ENCODE peak calls at places on chromosomes 1 and 21, in ten cellular contexts. S is A673; L is choroid plexus epithelial cell; P is CD8-positive, alpha-beta T cell; Z is astrocyte; C is mammary epithelial cell; U is PC-3; R is GM23338; K is left lung; X is cardiac fibroblast. Y is an unnamed sample.
A peak's percentile ranks its signal among the peaks of the same experiment; 100 is the strongest.

GRCh38 chr1:109509176-109510134 is at the start of gene AMIGO1:
- DNase-seq in S (peak; percentile 75), L (peak; percentile 26), P (peak; percentile 65), Z (no peak), C (peak; percentile 28), U (peak; percentile 49), R (peak; percentile 85), K (no peak), X (peak; percentile 19), Y (peak; percentile 42)

GRCh38 chr1:92404661-92405060 is 82.1 kb downstream of the GFI1 start:
- DNase-seq in S (no peak), L (peak; percentile 45), P (no peak), Z (peak; percentile 34), C (peak; percentile 49), U (peak; percentile 57), R (no peak), K (no peak), X (peak; percentile 59), Y (peak; percentile 25)

GRCh38 chr1:155166373-155167165 is 6.5 kb downstream of the KRTCAP2 start:
- DNase-seq in S (peak; percentile 31), L (no peak), P (no peak), Z (no peak), C (no peak), U (no peak), R (peak; percentile 88), K (no peak), X (peak; percentile 37), Y (peak; percentile 59)

GRCh38 chr21:25872271-25872670 is 137.5 kb downstream of the GABPA start:
- DNase-seq in S (peak; percentile 29), L (no peak), P (no peak), Z (no peak), C (no peak), U (no peak), R (peak; percentile 60), K (no peak), X (no peak), Y (no peak)

GRCh38 chr21:28078126-28078525 is 914.6 kb downstream of the LTN1 start:
- DNase-seq in S (no peak), L (no peak), P (no peak), Z (no peak), C (no peak), U (no peak), R (no peak), K (no peak), X (no peak), Y (no peak)

GRCh38 chr21:37642493-37642892 is 273.8 kb downstream of the KCNJ6 start:
- DNase-seq in S (peak; percentile 64), L (peak; percentile 9), P (peak; percentile 21), Z (no peak), C (peak; percentile 36), U (peak; percentile 68), R (peak; percentile 85), K (no peak), X (no peak), Y (no peak)

GRCh38 chr1:160421881-160422280 is 21.5 kb downstream of the VANGL2 start:
- DNase-seq in S (no peak), L (no peak), P (no peak), Z (no peak), C (no peak), U (no peak), R (no peak), K (no peak), X (no peak), Y (no peak)

GRCh38 chr1:232566093-232566492 is 63.8 kb downstream of the SIPA1L2 start:
- DNase-seq in S (no peak), L (no peak), P (no peak), Z (no peak), C (no peak), U (no peak), R (no peak), K (no peak), X (no peak), Y (no peak)

GRCh38 chr1:54982739-54983138 is 2.3 kb downstream of the TMEM61 start:
- DNase-seq in S (peak; percentile 63), L (no peak), P (no peak), Z (no peak), C (no peak), U (no peak), R (no peak), K (no peak), X (no peak), Y (no peak)

GRCh38 chr1:19485362-19486187 is at the start of gene CAPZB:
- DNase-seq in S (peak; percentile 95), L (peak; percentile 88), P (peak; percentile 93), Z (peak; percentile 63), C (peak; percentile 89), U (peak; percentile 93), R (peak; percentile 90), K (peak; percentile 95), X (peak; percentile 83), Y (peak; percentile 86)

GRCh38 chr1:151056149-151056548 is 3.3 kb downstream of the CDC42SE1 start:
- DNase-seq in S (no peak), L (no peak), P (peak; percentile 43), Z (no peak), C (no peak), U (no peak), R (no peak), K (no peak), X (no peak), Y (no peak)
- H3K4me3 ChIP-seq in S (no peak overlapping the region), L (no peak overlapping the region), P (peak overlapping the region; percentile 90), Z (no peak overlapping the region), C (no peak overlapping the region), U (no peak overlapping the region), R (no peak overlapping the region), K (no peak overlapping the region), X (no peak overlapping the region), Y (no peak overlapping the region)

GRCh38 chr1:16186655-16187235 is 25.7 kb downstream of the ARHGEF19 start:
- DNase-seq in S (no peak), L (no peak), P (no peak), Z (no peak), C (no peak), U (peak; percentile 56), R (no peak), K (no peak), X (no peak), Y (no peak)

GRCh38 chr1:16183157-16183556 is 27.3 kb upstream of the EPHA2 start:
- DNase-seq in S (no peak), L (peak; percentile 50), P (no peak), Z (peak; percentile 92), C (peak; percentile 74), U (peak; percentile 88), R (no peak), K (peak; percentile 83), X (peak; percentile 95), Y (peak; percentile 61)

GRCh38 chr1:16183765-16184556 is 28.1 kb upstream of the EPHA2 start:
- DNase-seq in S (no peak), L (no peak), P (no peak), Z (no peak), C (no peak), U (no peak), R (no peak), K (no peak), X (no peak), Y (no peak)

GRCh38 chr1:16181887-16182719 is 26.2 kb upstream of the EPHA2 start:
- DNase-seq in S (no peak), L (peak; percentile 95), P (no peak), Z (peak; percentile 86), C (peak; percentile 85), U (peak; percentile 94), R (peak; percentile 90), K (peak; percentile 87), X (peak; percentile 95), Y (peak; percentile 91)

DNA sequence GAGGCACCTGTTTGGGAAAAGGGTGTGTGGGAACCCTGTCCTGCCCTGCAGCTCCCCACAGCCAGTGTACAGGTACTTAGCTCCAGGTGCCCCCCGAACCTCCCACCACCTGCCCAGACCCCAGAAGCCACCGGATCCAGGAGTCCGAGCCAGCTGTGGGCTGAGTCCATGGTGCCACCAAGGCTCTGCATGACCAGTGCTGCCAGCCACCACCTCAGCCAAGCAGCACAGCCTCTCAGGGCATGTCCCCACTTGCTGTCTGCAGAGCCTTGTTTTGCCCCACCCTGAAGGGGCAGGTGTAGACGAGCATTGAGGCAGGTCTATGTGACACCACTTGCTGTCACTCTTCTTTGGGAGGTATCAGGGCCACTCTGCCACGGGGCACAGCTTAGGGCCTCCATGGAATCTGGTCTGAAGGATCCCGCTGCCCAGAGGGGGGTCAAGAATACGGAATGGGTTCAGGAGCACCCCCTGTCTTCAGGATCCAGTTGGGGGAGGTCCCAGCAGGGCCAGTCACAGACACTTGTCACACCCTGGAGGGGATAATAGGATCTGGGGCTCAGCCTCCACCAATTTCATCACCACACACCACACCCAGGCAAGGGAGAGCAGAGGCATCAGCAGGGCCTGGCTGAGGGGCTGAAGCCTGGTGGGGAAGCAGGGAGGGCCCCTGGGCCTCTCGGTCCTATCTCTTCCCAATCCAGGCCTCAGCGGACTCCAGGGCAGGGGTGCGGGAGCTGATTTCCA is 27.7 kb downstream of the ARHGEF19 start:
- DNase-seq in S (no peak), L (no peak), P (no peak), Z (no peak), C (peak; percentile 74), U (no peak), R (no peak), K (no peak), X (no peak), Y (no peak)
- TF ChIP-seq CTCF in S (no peak), L (no peak), P (no peak), Z (no peak), C (no peak), U (no peak), R (peak; percentile 5), K (no peak), X (no peak), Y (no peak)

GRCh38 chr1:156703336-156703735 is 2.0 kb downstream of the CRABP2 start:
- DNase-seq in S (no peak), L (no peak), P (no peak), Z (no peak), C (no peak), U (no peak), R (no peak), K (no peak), X (no peak), Y (no peak)

GRCh38 chr1:156705321-156705917 is at the start of gene CRABP2:
- DNase-seq in S (peak; percentile 53), L (peak; percentile 28), P (peak; percentile 19), Z (no peak), C (no peak), U (peak; percentile 53), R (peak; percentile 72), K (peak; percentile 39), X (no peak), Y (no peak)

GRCh38 chr1:156704930-156705320 is 458 bp downstream of the CRABP2 start:
- DNase-seq in S (no peak), L (peak; percentile 54), P (peak; percentile 23), Z (peak; percentile 56), C (peak; percentile 86), U (peak; percentile 93), R (peak; percentile 67), K (peak; percentile 48), X (peak; percentile 67), Y (peak; percentile 58)

GRCh38 chr1:156704166-156704711 is 1.1 kb downstream of the CRABP2 start:
- DNase-seq in S (no peak), L (no peak), P (no peak), Z (no peak), C (no peak), U (no peak), R (no peak), K (no peak), X (no peak), Y (no peak)

GRCh38 chr1:156703741-156704140 is 1.6 kb downstream of the CRABP2 start:
- DNase-seq in S (peak; percentile 73), L (peak; percentile 69), P (no peak), Z (no peak), C (no peak), U (no peak), R (no peak), K (no peak), X (no peak), Y (no peak)
- H3K4me3 ChIP-seq in S (no peak overlapping the region), L (peak overlapping the region; percentile 3), P (no peak overlapping the region), Z (no peak overlapping the region), C (no peak overlapping the region), U (peak overlapping the region; percentile 71), R (peak overlapping the region; percentile 67), K (no peak overlapping the region), X (no peak overlapping the region), Y (no peak overlapping the region)

GRCh38 chr1:67659229-67659628 is 25.8 kb upstream of the GADD45A start:
- DNase-seq in S (no peak), L (no peak), P (no peak), Z (no peak), C (no peak), U (no peak), R (no peak), K (no peak), X (no peak), Y (no peak)
- TF ChIP-seq CTCF in S (no peak), L (no peak), P (no peak), Z (no peak), C (no peak), U (no peak), R (no peak), K (no peak), X (no peak), Y (no peak)

Y was measured in fibroblast of pulmonary artery.